ENCODE peak calls at places on chromosome 17, in ten cellular contexts. One of them, this sample, is unnamed.

GRCh38 chr17:44820631-44821196 is 9.4 kb downstream of the GJC1 start:
- DNase-seq in psoas muscle: no peak
- DNase-seq in HAP-1: peak
- DNase-seq in gastrocnemius medialis: no peak
- DNase-seq in putamen: no peak
- DNase-seq in NCI-H1105 treated with DMSO at 0.1 percent for 48 hours: peak
- DNase-seq in T-helper 2 cell: no peak
- DNase-seq in anterior cingulate cortex: no peak
- DNase-seq in HuH-7.5: no peak
- DNase-seq in activated CD8-positive, alpha-beta memory T cell treated with anti-CD3 and anti-CD28 coated beads, Interleukin-2, amount 50 U/mL, for 4 hours: no peak
- DNase-seq in this sample: no peak

GRCh38 chr17:68684860-68685493 is 83.8 kb upstream of the FAM20A start:
- DNase-seq in gastrocnemius medialis: peak
- DNase-seq in putamen: no peak
- DNase-seq in HuH-7.5: no peak
- DNase-seq in T-helper 2 cell: no peak
- DNase-seq in NCI-H1105 treated with DMSO at 0.1 percent for 48 hours: no peak
- DNase-seq in HAP-1: no peak
- DNase-seq in activated CD8-positive, alpha-beta memory T cell treated with anti-CD3 and anti-CD28 coated beads, Interleukin-2, amount 50 U/mL, for 4 hours: no peak
- DNase-seq in anterior cingulate cortex: no peak
- DNase-seq in psoas muscle: no peak
- DNase-seq in this sample: no peak

GRCh38 chr17:383771-384621 is 31.4 kb upstream of the RPH3AL start:
- DNase-seq in gastrocnemius medialis: no peak
- DNase-seq in psoas muscle: no peak
- DNase-seq in NCI-H1105 treated with DMSO at 0.1 percent for 48 hours: no peak
- DNase-seq in anterior cingulate cortex: no peak
- DNase-seq in activated CD8-positive, alpha-beta memory T cell treated with anti-CD3 and anti-CD28 coated beads, Interleukin-2, amount 50 U/mL, for 4 hours: no peak
- DNase-seq in putamen: no peak
- DNase-seq in HAP-1: no peak
- DNase-seq in T-helper 2 cell: no peak
- DNase-seq in HuH-7.5: no peak
- DNase-seq in this sample: peak

GRCh38 chr17:12637015-12637414 is 28.7 kb upstream of the MYOCD start:
- DNase-seq in HuH-7.5: no peak
- DNase-seq in gastrocnemius medialis: no peak
- DNase-seq in putamen: no peak
- DNase-seq in NCI-H1105 treated with DMSO at 0.1 percent for 48 hours: no peak
- DNase-seq in psoas muscle: no peak
- DNase-seq in anterior cingulate cortex: no peak
- DNase-seq in HAP-1: no peak
- DNase-seq in T-helper 2 cell: no peak
- DNase-seq in activated CD8-positive, alpha-beta memory T cell treated with anti-CD3 and anti-CD28 coated beads, Interleukin-2, amount 50 U/mL, for 4 hours: no peak
- DNase-seq in this sample: no peak

GRCh38 chr17:61382796-61383688 is 16.6 kb upstream of the TBX2 start:
- DNase-seq in putamen: no peak
- DNase-seq in gastrocnemius medialis: no peak
- DNase-seq in T-helper 2 cell: no peak
- DNase-seq in activated CD8-positive, alpha-beta memory T cell treated with anti-CD3 and anti-CD28 coated beads, Interleukin-2, amount 50 U/mL, for 4 hours: no peak
- DNase-seq in HuH-7.5: no peak
- DNase-seq in HAP-1: no peak
- DNase-seq in NCI-H1105 treated with DMSO at 0.1 percent for 48 hours: no peak
- DNase-seq in anterior cingulate cortex: no peak
- DNase-seq in psoas muscle: peak
- DNase-seq in this sample: peak

GRCh38 chr17:78252701-78253635 is 21.5 kb downstream of the TMEM235 start:
- DNase-seq in activated CD8-positive, alpha-beta memory T cell treated with anti-CD3 and anti-CD28 coated beads, Interleukin-2, amount 50 U/mL, for 4 hours: no peak
- DNase-seq in putamen: no peak
- DNase-seq in HuH-7.5: no peak
- DNase-seq in NCI-H1105 treated with DMSO at 0.1 percent for 48 hours: no peak
- DNase-seq in gastrocnemius medialis: no peak
- DNase-seq in HAP-1: no peak
- DNase-seq in T-helper 2 cell: no peak
- DNase-seq in anterior cingulate cortex: no peak
- DNase-seq in psoas muscle: no peak
- DNase-seq in this sample: no peak

GRCh38 chr17:81164464-81165245 is 652 bp upstream of the PVALEF start:
- DNase-seq in T-helper 2 cell: no peak
- DNase-seq in anterior cingulate cortex: peak
- DNase-seq in HAP-1: no peak
- DNase-seq in psoas muscle: no peak
- DNase-seq in NCI-H1105 treated with DMSO at 0.1 percent for 48 hours: no peak
- DNase-seq in putamen: peak
- DNase-seq in activated CD8-positive, alpha-beta memory T cell treated with anti-CD3 and anti-CD28 coated beads, Interleukin-2, amount 50 U/mL, for 4 hours: no peak
- DNase-seq in gastrocnemius medialis: no peak
- DNase-seq in HuH-7.5: no peak
- DNase-seq in this sample: no peak

GRCh38 chr17:76075364-76076099 is 951 bp downstream of the GALR2 start:
- DNase-seq in gastrocnemius medialis: no peak
- DNase-seq in T-helper 2 cell: no peak
- DNase-seq in HuH-7.5: peak
- DNase-seq in psoas muscle: no peak
- DNase-seq in NCI-H1105 treated with DMSO at 0.1 percent for 48 hours: no peak
- DNase-seq in anterior cingulate cortex: no peak
- DNase-seq in putamen: no peak
- DNase-seq in HAP-1: no peak
- DNase-seq in activated CD8-positive, alpha-beta memory T cell treated with anti-CD3 and anti-CD28 coated beads, Interleukin-2, amount 50 U/mL, for 4 hours: no peak
- DNase-seq in this sample: no peak

GRCh38 chr17:59668816-59669215 is 38.4 kb downstream of the PTRH2 start:
- DNase-seq in putamen: no peak
- DNase-seq in gastrocnemius medialis: no peak
- DNase-seq in HuH-7.5: no peak
- DNase-seq in psoas muscle: no peak
- DNase-seq in anterior cingulate cortex: no peak
- DNase-seq in T-helper 2 cell: no peak
- DNase-seq in NCI-H1105 treated with DMSO at 0.1 percent for 48 hours: no peak
- DNase-seq in activated CD8-positive, alpha-beta memory T cell treated with anti-CD3 and anti-CD28 coated beads, Interleukin-2, amount 50 U/mL, for 4 hours: no peak
- DNase-seq in HAP-1: no peak
- DNase-seq in this sample: no peak

GRCh38 chr17:34499576-34499975 is 79.8 kb upstream of the TMEM132E start:
- DNase-seq in NCI-H1105 treated with DMSO at 0.1 percent for 48 hours: no peak
- DNase-seq in HAP-1: no peak
- DNase-seq in T-helper 2 cell: peak
- DNase-seq in putamen: no peak
- DNase-seq in HuH-7.5: no peak
- DNase-seq in psoas muscle: no peak
- DNase-seq in gastrocnemius medialis: no peak
- DNase-seq in activated CD8-positive, alpha-beta memory T cell treated with anti-CD3 and anti-CD28 coated beads, Interleukin-2, amount 50 U/mL, for 4 hours: no peak
- DNase-seq in anterior cingulate cortex: no peak
- DNase-seq in this sample: no peak

GRCh38 chr17:28097254-28097653 is 54.8 kb downstream of the NLK start:
- DNase-seq in anterior cingulate cortex: no peak
- DNase-seq in psoas muscle: no peak
- DNase-seq in T-helper 2 cell: no peak
- DNase-seq in NCI-H1105 treated with DMSO at 0.1 percent for 48 hours: no peak
- DNase-seq in gastrocnemius medialis: no peak
- DNase-seq in putamen: no peak
- DNase-seq in HuH-7.5: no peak
- DNase-seq in HAP-1: no peak
- DNase-seq in activated CD8-positive, alpha-beta memory T cell treated with anti-CD3 and anti-CD28 coated beads, Interleukin-2, amount 50 U/mL, for 4 hours: no peak
- DNase-seq in this sample: no peak